ENCODE peak calls at places on chromosome 7, in seven cellular contexts. J is MM.1S, L is SK-N-SH, M is GM23338, E is OCI-LY7, S is PC-3, P is neural progenitor cell. K is an unnamed sample.

GRCh38 chr7:36287371-36288241 is 102.1 kb upstream of the ANLN start:
- DNase-seq in J (peak; percentile 41), L (peak; percentile 54), M (no peak), E (peak; percentile 82), S (peak; percentile 67), P (no peak), K (no peak)

GRCh38 chr7:7972128-7972527 is 3.5 kb downstream of the GLCCI1 start:
- DNase-seq in J (peak; percentile 14), L (peak; percentile 22), M (peak; percentile 4), E (peak; percentile 52), S (no peak), P (peak; percentile 29), K (no peak)

GRCh38 chr7:32143271-32143670 is 73.1 kb upstream of the PDE1C start:
- DNase-seq in J (no peak), L (no peak), M (no peak), E (no peak), S (no peak), P (no peak), K (no peak)

GRCh38 chr7:75756340-75757297 is 15.4 kb downstream of the CCL26 start:
- DNase-seq in J (peak; percentile 30), L (peak; percentile 48), M (peak; percentile 66), E (peak; percentile 62), S (peak; percentile 68), P (peak; percentile 31), K (peak; percentile 44)

GRCh38 chr7:6621195-6622128 is 6.1 kb downstream of the ZNF853 start:
- DNase-seq in J (no peak), L (no peak), M (no peak), E (peak; percentile 76), S (no peak), P (no peak), K (no peak)

GRCh38 chr7:101688183-101688831 is 59.2 kb upstream of the MYL10 start:
- DNase-seq in J (peak; percentile 77), L (peak; percentile 98), M (peak; percentile 85), E (peak; percentile 88), S (peak; percentile 70), P (peak; percentile 89), K (peak; percentile 85)

GRCh38 chr7:81284576-81284975 is 365.7 kb upstream of the SEMA3C start:
- DNase-seq in J (no peak), L (no peak), M (no peak), E (no peak), S (peak; percentile 68), P (no peak), K (no peak)

GRCh38 chr7:155232911-155233702 is 64.6 kb upstream of the INSIG1 start:
- DNase-seq in J (no peak), L (no peak), M (no peak), E (no peak), S (no peak), P (no peak), K (no peak)

GRCh38 chr7:18961997-18962396 is 155.4 kb downstream of the TWIST1 start:
- DNase-seq in J (no peak), L (no peak), M (no peak), E (no peak), S (peak; percentile 87), P (no peak), K (no peak)

GRCh38 chr7:91068136-91068795 is 196.0 kb upstream of the FZD1 start:
- DNase-seq in J (no peak), L (no peak), M (no peak), E (no peak), S (peak; percentile 14), P (no peak), K (no peak)

GRCh38 chr7:106153891-106154449 is 41.9 kb upstream of the SYPL1 start:
- DNase-seq in J (peak; percentile 84), L (peak; percentile 86), M (peak; percentile 91), E (peak; percentile 89), S (peak; percentile 93), P (peak; percentile 87), K (peak; percentile 89)

GRCh38 chr7:45638916-45639315 is 64.7 kb downstream of the ADCY1 start:
- DNase-seq in J (no peak), L (no peak), M (no peak), E (no peak), S (no peak), P (no peak), K (peak; percentile 29)

GRCh38 chr7:94394399-94395140 is at the start of gene COL1A2:
- DNase-seq in J (no peak), L (peak; percentile 30), M (peak; percentile 78), E (no peak), S (peak; percentile 7), P (peak; percentile 70), K (peak; percentile 91)

GRCh38 chr7:152541892-152542291 is 106.1 kb upstream of the KMT2C start:
- DNase-seq in J (no peak), L (no peak), M (no peak), E (no peak), S (no peak), P (no peak), K (no peak)

GRCh38 chr7:104453190-104453589 is 124.8 kb downstream of the LHFPL3 start:
- DNase-seq in J (no peak), L (no peak), M (peak; percentile 76), E (no peak), S (no peak), P (no peak), K (no peak)

GRCh38 chr7:148261523-148261922 is 329.0 kb upstream of the C7orf33 start:
- DNase-seq in J (no peak), L (no peak), M (no peak), E (no peak), S (no peak), P (no peak), K (no peak)

GRCh38 chr7:158782638-158783490 is 46.4 kb downstream of the ESYT2 start:
- DNase-seq in J (no peak), L (no peak), M (peak; percentile 51), E (no peak), S (peak; percentile 45), P (peak; percentile 9), K (peak; percentile 48)

DNA sequence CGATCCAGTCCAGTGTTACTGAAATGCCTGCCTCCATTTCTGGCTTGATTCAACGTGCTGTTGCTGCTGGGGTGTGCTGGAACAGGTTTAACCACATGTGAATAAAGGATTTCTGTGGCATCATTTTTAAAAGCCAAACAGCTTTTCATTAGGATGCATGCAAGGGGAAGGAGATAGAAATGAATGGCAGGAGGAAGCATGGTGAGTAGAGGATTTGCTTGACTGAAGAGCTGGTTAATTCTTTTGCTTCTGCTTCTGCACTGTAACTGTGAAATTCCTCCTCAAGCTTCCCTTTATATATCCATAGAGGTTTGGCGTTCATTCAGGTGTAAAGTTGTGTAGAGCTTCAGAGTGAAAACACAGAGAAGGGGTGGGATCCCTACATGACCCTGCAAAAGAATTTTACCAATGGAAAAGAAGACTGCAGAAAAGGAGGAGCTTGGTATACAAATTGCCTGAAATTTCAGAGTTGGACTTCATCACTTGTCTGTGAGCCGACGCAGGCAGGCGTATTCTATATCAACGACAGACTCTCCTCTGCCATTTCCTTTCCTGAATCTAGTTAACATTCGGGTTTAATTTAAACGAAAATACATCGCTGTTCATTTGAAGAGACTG is at the start of gene SOSTDC1:
- DNase-seq in J (no peak), L (peak; percentile 27), M (peak; percentile 62), E (no peak), S (peak; percentile 13), P (peak; percentile 54), K (peak; percentile 61)
- TF ChIP-seq EZH2phosphoT487 in J (no peak), L (no peak), M (no peak), E (no peak), S (no peak), P (no peak), K (no peak)

GRCh38 chr7:4641667-4642467 is 40.2 kb upstream of the FOXK1 start:
- DNase-seq in J (peak; percentile 97), L (peak; percentile 100), M (peak; percentile 95), E (peak; percentile 97), S (peak; percentile 95), P (peak; percentile 98), K (peak; percentile 98)
- H2AFZ ChIP-seq in J (peak overlapping the region; percentile 97), L (peak overlapping the region; percentile 98), M (peak overlapping the region; percentile 90), E (peak overlapping the region; percentile 97), S (peak overlapping the region; percentile 98), P (peak overlapping the region; percentile 38), K (peak overlapping the region; percentile 100)

DNA sequence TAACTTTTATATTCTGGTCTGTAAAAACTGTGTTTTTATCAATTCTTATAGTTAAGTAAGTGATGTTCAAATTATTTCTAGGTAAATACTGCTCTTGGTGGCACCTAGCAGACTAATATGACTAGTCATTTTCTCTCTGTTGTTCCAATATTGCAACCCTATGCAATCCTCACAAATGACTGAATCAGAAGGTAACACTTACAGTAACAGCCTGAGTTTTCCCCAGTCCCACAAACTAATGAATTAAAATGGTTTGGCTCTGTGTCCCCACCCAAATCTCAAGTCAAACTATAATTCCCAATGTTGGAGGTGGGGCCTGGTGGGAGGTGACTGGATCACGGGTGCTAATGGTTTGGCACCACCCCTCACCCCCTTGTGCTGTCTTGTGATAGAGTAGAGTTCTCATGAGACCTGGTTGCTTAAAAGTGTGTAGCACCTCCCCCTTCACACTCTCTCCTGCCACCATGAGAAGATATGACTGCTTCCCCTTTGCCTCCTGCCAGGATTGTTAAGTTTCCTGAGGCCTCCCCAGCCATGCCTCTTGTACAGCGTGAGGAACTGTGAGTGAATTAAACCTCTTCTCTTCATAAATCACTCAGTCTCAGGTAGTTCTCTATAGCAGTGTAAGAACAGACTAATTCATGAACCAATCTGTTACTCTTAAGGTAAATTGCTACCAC is 43.5 kb downstream of the MTPN start:
- DNase-seq in J (no peak), L (no peak), M (no peak), E (no peak), S (no peak), P (no peak), K (no peak)
- TF ChIP-seq EZH2phosphoT487 in J (no peak), L (no peak), M (no peak), E (no peak), S (no peak), P (no peak), K (no peak)

GRCh38 chr7:47085491-47086275 is 496.2 kb downstream of the TNS3 start:
- DNase-seq in J (no peak), L (no peak), M (no peak), E (no peak), S (no peak), P (no peak), K (no peak)

GRCh38 chr7:47089068-47089417 is 492.9 kb downstream of the TNS3 start:
- DNase-seq in J (no peak), L (no peak), M (no peak), E (no peak), S (no peak), P (no peak), K (no peak)

GRCh38 chr7:47091141-47091540 is 490.8 kb downstream of the TNS3 start:
- DNase-seq in J (no peak), L (no peak), M (no peak), E (no peak), S (no peak), P (no peak), K (no peak)

GRCh38 chr7:47087866-47088265 is 494.0 kb downstream of the TNS3 start:
- DNase-seq in J (no peak), L (no peak), M (no peak), E (no peak), S (peak; percentile 69), P (no peak), K (no peak)

DNA sequence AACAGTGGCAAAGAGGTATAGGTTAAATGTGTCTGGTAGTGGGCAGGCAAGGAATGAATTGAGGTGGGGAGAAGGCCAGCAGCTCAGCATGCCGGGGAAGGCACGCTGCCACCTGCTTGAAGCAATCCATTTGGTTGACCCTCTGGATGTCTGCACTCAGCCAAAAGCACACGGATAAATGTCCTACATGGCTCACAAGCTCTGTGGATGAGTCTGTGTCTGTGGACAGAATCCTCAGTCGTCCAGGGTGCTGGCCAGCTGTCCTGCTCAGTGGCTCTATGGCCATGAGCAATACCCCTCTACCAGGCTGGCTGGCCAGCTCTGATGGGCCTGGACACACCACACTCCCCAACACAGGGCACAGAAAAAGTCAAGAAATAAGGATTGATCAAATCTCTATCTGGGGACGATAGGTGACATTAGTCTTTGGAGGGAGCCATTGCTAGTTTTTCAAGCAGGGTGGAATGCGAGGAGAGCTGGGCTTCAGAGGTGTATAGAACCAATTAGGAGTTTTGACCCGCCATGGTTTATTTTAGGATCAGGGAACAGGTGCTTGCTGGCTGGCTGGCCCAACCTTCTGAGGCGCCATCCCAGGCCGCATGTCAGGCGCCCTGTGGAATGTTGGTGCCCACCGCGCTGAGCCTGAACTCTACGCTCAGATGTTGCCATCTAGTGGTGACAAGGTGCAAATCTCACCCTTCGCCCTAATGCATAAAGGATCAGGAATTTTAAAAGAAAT is 493.4 kb downstream of the TNS3 start:
- DNase-seq in J (peak; percentile 46), L (peak; percentile 77), M (peak; percentile 86), E (peak; percentile 45), S (peak; percentile 74), P (peak; percentile 87), K (peak; percentile 82)
- H2AFZ ChIP-seq in J (peak overlapping the region; percentile 28), L (no peak overlapping the region), M (peak overlapping the region; percentile 9), E (no peak overlapping the region), S (peak overlapping the region; percentile 57), P (peak overlapping the region; percentile 50), K (no peak overlapping the region)